ENCODE peak calls at places on chromosomes 2 and 18, in seven cellular contexts. F is Ammon's horn, A is T follicular helper cell, K is GM23338, S is NCI-H82, M is psoas muscle, O is NCI-H1436 treated with DMSO at 0.1 percent for 48 hours. E is an unnamed sample.

GRCh38 chr18:35030234-35030989 is 10.8 kb upstream of the MAPRE2 start:
- DNase-seq in K (no peak), A (no peak), M (no peak), S (no peak), F (no peak), O (no peak), E (no peak)

GRCh38 chr2:224669449-224669848 is 46.7 kb downstream of the CCDC195 start:
- DNase-seq in O (no peak), M (no peak), F (no peak), S (no peak), A (no peak), K (no peak), E (no peak)

GRCh38 chr2:46974174-46974573 is 58.6 kb upstream of the MCFD2 start:
- DNase-seq in K (no peak), S (no peak), F (no peak), O (no peak), A (no peak), M (no peak), E (no peak)

GRCh38 chr2:37026050-37026449 is 58.1 kb downstream of the HEATR5B start:
- DNase-seq in A (no peak), F (no peak), S (peak), K (peak), O (no peak), M (no peak), E (no peak)

GRCh38 chr2:69309336-69310048 is 77.5 kb downstream of the GFPT1 start:
- DNase-seq in S (no peak), M (no peak), A (no peak), F (no peak), K (peak), O (no peak), E (peak)

GRCh38 chr2:10027931-10028330 is 15.4 kb upstream of the KLF11 start:
- DNase-seq in M (no peak), K (no peak), F (no peak), S (no peak), A (no peak), O (no peak), E (no peak)

GRCh38 chr2:122261923-122262322 is 506.5 kb downstream of the TSN start:
- DNase-seq in F (no peak), O (no peak), A (no peak), M (no peak), S (peak), K (no peak), E (no peak)

GRCh38 chr2:171709011-171709685 is 21.9 kb downstream of the DYNC1I2 start:
- DNase-seq in S (no peak), O (no peak), F (no peak), K (no peak), M (no peak), A (no peak), E (no peak)

GRCh38 chr2:234289789-234290188 is 207.1 kb downstream of the ARL4C start:
- DNase-seq in F (no peak), A (no peak), K (no peak), S (no peak), M (peak), O (no peak), E (no peak)

GRCh38 chr2:177900091-177900490 is 172.5 kb downstream of the PDE11A start:
- DNase-seq in K (no peak), S (no peak), A (no peak), F (no peak), O (no peak), M (no peak), E (no peak)

GRCh38 chr2:100936972-100937542 is 65.0 kb upstream of the RPL31 start:
- DNase-seq in O (no peak), M (no peak), S (no peak), A (no peak), F (no peak), K (no peak), E (no peak)

GRCh38 chr18:4101009-4101408 is 354.1 kb downstream of the DLGAP1 start:
- DNase-seq in F (no peak), A (no peak), S (no peak), O (no peak), M (no peak), K (no peak), E (no peak)

GRCh38 chr18:21820035-21820810 is 79.6 kb downstream of the MIB1 start:
- DNase-seq in S (peak), O (no peak), M (no peak), A (no peak), F (peak), K (peak), E (no peak)

GRCh38 chr2:55923091-55923977 is at the start of gene EFEMP1:
- DNase-seq in K (peak), F (peak), M (peak), S (peak), O (no peak), A (no peak), E (peak)

GRCh38 chr2:109560265-109560664 is 53.5 kb downstream of the SEPTIN10 start:
- DNase-seq in S (no peak), K (no peak), O (no peak), M (no peak), A (no peak), F (no peak), E (no peak)

GRCh38 chr2:104794416-104794815 is 59.5 kb upstream of the POU3F3 start:
- DNase-seq in K (no peak), F (no peak), O (no peak), S (no peak), M (no peak), A (no peak), E (no peak)

GRCh38 chr2:27956895-27957294 is 66.4 kb downstream of the BABAM2 start:
- DNase-seq in O (no peak), M (no peak), K (no peak), F (no peak), A (no peak), S (no peak), E (no peak)

GRCh38 chr2:219459460-219460311 is 25.0 kb downstream of the SPEG start:
- DNase-seq in M (peak), S (peak), O (no peak), K (peak), F (peak), A (no peak), E (peak)

GRCh38 chr2:127570282-127571250 is 35.1 kb downstream of the MYO7B start:
- DNase-seq in O (no peak), F (peak), A (no peak), K (no peak), S (no peak), M (peak), E (no peak)

GRCh38 chr2:42249887-42250286 is 80.7 kb downstream of the EML4 start:
- DNase-seq in F (no peak), S (no peak), K (no peak), A (no peak), O (peak), M (no peak), E (no peak)

GRCh38 chr2:197427204-197427603 is 7.6 kb downstream of the SF3B1 start:
- DNase-seq in A (no peak), O (no peak), S (no peak), K (no peak), M (no peak), F (no peak), E (no peak)

GRCh38 chr2:95013726-95014125 is 11.8 kb upstream of the MAL start:
- DNase-seq in A (no peak), O (no peak), M (no peak), F (no peak), S (no peak), K (no peak), E (no peak)

GRCh38 chr2:64711260-64711659 is 57.5 kb upstream of the SERTAD2 start:
- DNase-seq in O (no peak), K (no peak), F (no peak), A (no peak), M (no peak), S (no peak), E (no peak)

GRCh38 chr2:162365392-162365791 is 21.5 kb downstream of the GCA start:
- DNase-seq in A (no peak), O (no peak), K (no peak), F (no peak), S (no peak), M (no peak), E (no peak)

GRCh38 chr18:22370414-22370813 is 47.3 kb downstream of the CTAGE1 start:
- DNase-seq in F (no peak), A (no peak), M (no peak), O (no peak), K (no peak), S (no peak), E (no peak)

GRCh38 chr2:120803085-120803484 is 67.4 kb downstream of the GLI2 start:
- DNase-seq in S (no peak), A (no peak), F (no peak), O (no peak), M (no peak), K (no peak), E (no peak)

E was measured in thyroid gland.